ENCODE peak calls at places on chromosomes 16 and 17, in four cellular contexts. G is endothelial cell, V is RWPE1, H is right lobe of liver. R is an unnamed sample.

GRCh38 chr16:4334724-4335495 is 16.2 kb downstream of the PAM16 start:
- DNase-seq in G (no peak), H (no peak), V (no peak), R (no peak)

GRCh38 chr16:47644661-47645060 is 183.5 kb downstream of the PHKB start:
- DNase-seq in G (no peak), H (no peak), V (no peak), R (no peak)

GRCh38 chr16:84826558-84826941 is 6.8 kb downstream of the CRISPLD2 start:
- DNase-seq in H (no peak), G (no peak), V (no peak), R (no peak)

GRCh38 chr17:74497471-74497870 is 31.0 kb downstream of the CD300A start:
- DNase-seq in H (peak), V (no peak), G (no peak), R (no peak)

GRCh38 chr17:44774271-44775135 is 15.7 kb downstream of the ADAM11 start:
- DNase-seq in G (peak), H (peak), V (peak), R (peak)

GRCh38 chr16:20899503-20900298 is 457 bp downstream of the DCUN1D3 start:
- DNase-seq in H (peak), G (peak), V (no peak), R (peak)

GRCh38 chr16:67672739-67673662 is 6.4 kb downstream of the C16orf86 start:
- DNase-seq in G (peak), V (peak), H (peak), R (peak)

GRCh38 chr17:49898547-49899490 is 51.0 kb upstream of the TAC4 start:
- DNase-seq in H (no peak), G (no peak), V (no peak), R (no peak)

GRCh38 chr16:68234188-68235104 is 1.5 kb downstream of the ESRP2 start:
- DNase-seq in G (no peak), H (peak), V (peak), R (no peak)

GRCh38 chr17:34131386-34131785 is 123.7 kb upstream of the CCL2 start:
- DNase-seq in H (no peak), V (no peak), G (no peak), R (no peak)

GRCh38 chr16:23580391-23580790 is 15.7 kb downstream of the NDUFAB1 start:
- DNase-seq in V (no peak), G (no peak), H (no peak), R (no peak)

GRCh38 chr17:2792541-2793169 is 3.6 kb upstream of the RAP1GAP2 start:
- DNase-seq in H (no peak), G (no peak), V (no peak), R (no peak)

GRCh38 chr16:4572715-4573114 is 16.6 kb downstream of the C16orf96 start:
- DNase-seq in G (no peak), H (no peak), V (no peak), R (no peak)

GRCh38 chr16:1048442-1049112 is 24.0 kb upstream of the SSTR5 start:
- DNase-seq in V (peak), H (no peak), G (peak), R (peak)

GRCh38 chr17:65013613-65014391 is 42.7 kb downstream of the GNA13 start:
- DNase-seq in V (peak), H (no peak), G (no peak), R (no peak)

GRCh38 chr17:48756816-48757215 is 28.3 kb upstream of the HOXB13 start:
- DNase-seq in G (no peak), V (no peak), H (no peak), R (no peak)

GRCh38 chr16:58494981-58495860 is 4.7 kb upstream of the NDRG4 start:
- DNase-seq in G (peak), V (peak), H (peak), R (peak)

GRCh38 chr16:50613281-50613991 is 65.2 kb downstream of the NKD1 start:
- DNase-seq in G (no peak), H (no peak), V (no peak), R (no peak)

GRCh38 chr17:177155-177554 is 4.3 kb downstream of the DOC2B start:
- DNase-seq in G (no peak), H (no peak), V (no peak), R (no peak)

GRCh38 chr16:73064227-73064995 is 16.5 kb upstream of the ZFHX3 start:
- DNase-seq in H (no peak), V (no peak), G (no peak), R (no peak)

GRCh38 chr17:50630524-50631194 is 4.0 kb upstream of the ABCC3 start:
- DNase-seq in V (peak), G (peak), H (peak), R (no peak)

GRCh38 chr16:30417447-30418349 is 10.3 kb downstream of the ZNF771 start:
- DNase-seq in G (peak), H (peak), V (peak), R (peak)

GRCh38 chr16:54817940-54818574 is 112.6 kb upstream of the IRX5 start:
- DNase-seq in G (no peak), H (no peak), V (no peak), R (no peak)

GRCh38 chr17:82961366-82962162 is 117.8 kb upstream of the METRNL start:
- DNase-seq in H (peak), V (no peak), G (no peak), R (no peak)

GRCh38 chr17:4600563-4600962 is 16.2 kb downstream of the SMTNL2 start:
- DNase-seq in G (no peak), V (no peak), H (no peak), R (no peak)

GRCh38 chr17:67504182-67504581 is 127.1 kb downstream of the PITPNC1 start:
- DNase-seq in G (no peak), H (no peak), V (no peak), R (no peak)

GRCh38 chr17:48173191-48173590 is 65.6 kb downstream of the SNX11 start:
- DNase-seq in H (no peak), G (no peak), V (no peak), R (no peak)

GRCh38 chr17:82570282-82570681 is 50.8 kb downstream of the FOXK2 start:
- DNase-seq in G (no peak), V (no peak), H (no peak), R (no peak)

GRCh38 chr16:49089533-49089932 is 192.1 kb downstream of the CBLN1 start:
- DNase-seq in H (no peak), V (no peak), G (no peak), R (no peak)

GRCh38 chr17:71032746-71033273 is 863.5 kb downstream of the KCNJ2 start:
- DNase-seq in G (no peak), H (no peak), V (no peak), R (peak)

GRCh38 chr16:15983898-15984297 is 34.5 kb downstream of the ABCC1 start:
- DNase-seq in G (no peak), H (no peak), V (no peak), R (no peak)

GRCh38 chr17:68705331-68706166 is 104.4 kb upstream of the FAM20A start:
- DNase-seq in G (no peak), V (no peak), H (no peak), R (no peak)

GRCh38 chr16:1560153-1560552 is 26.7 kb downstream of the TMEM204 start:
- DNase-seq in V (no peak), H (no peak), G (no peak), R (no peak)

GRCh38 chr17:82216301-82217119 is 3.9 kb upstream of the CCDC57 start:
- DNase-seq in V (peak), H (peak), G (no peak), R (no peak)

GRCh38 chr16:77409311-77409710 is 25.5 kb downstream of the ADAMTS18 start:
- DNase-seq in G (no peak), V (no peak), H (no peak), R (no peak)
- TF ChIP-seq CTCF in G (no peak), V (no peak), H (no peak), R (no peak)

GRCh38 chr17:7394452-7395191 is at the start of gene PLSCR3:
- DNase-seq in V (peak), G (peak), H (peak), R (peak)

GRCh38 chr17:7391307-7391706 is 3.0 kb downstream of the PLSCR3 start:
- DNase-seq in G (no peak), H (no peak), V (no peak), R (no peak)

GRCh38 chr17:7396147-7396546 is 1.8 kb upstream of the PLSCR3 start:
- DNase-seq in H (no peak), V (no peak), G (no peak), R (no peak)

GRCh38 chr17:7392696-7393612 is 1.4 kb downstream of the PLSCR3 start:
- DNase-seq in H (no peak), G (no peak), V (no peak), R (no peak)

DNA sequence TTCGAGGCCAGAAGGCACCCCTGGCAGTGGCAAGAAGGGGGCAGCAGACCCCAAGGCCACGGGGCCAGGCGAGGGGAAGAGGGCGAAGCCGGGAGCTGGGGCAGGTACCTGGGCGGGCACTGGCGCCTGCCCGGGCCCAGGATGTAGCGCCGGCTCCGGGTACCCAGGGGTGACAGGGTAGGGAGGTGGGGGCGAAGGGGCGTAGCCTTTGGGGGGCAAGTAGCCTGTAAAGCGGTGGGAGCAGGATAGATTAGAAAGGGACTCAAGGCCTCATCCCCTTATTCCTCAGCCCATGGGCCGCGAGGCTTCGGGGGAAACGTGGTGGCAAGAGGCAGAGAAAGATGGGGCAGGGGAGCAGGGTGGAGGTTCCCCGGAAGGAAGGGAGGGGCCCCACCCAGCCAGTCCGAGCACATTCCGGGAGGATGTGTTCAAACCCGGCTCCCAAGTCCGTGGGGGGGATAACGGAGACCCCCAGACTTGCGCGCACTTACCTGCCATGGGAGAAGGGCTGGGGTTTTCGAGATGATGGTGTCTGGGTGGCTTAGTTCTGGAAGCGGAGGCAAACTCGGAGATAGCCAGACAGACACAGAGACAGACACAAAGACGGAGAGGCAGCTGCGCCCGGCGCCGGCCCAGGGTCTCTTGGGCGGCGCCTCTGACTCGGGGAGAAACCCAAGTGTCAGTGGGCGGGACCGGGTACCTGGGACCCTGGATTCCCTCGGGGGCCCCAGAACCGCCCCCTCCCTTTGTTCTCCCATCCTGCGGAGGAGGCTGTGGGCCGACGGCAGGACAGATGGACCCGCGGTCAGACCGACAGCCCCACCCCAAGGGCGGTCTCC is 493 bp downstream of the PLSCR3 start:
- DNase-seq in V (peak), H (no peak), G (no peak), R (no peak)
- TF ChIP-seq CTCF in V (no peak), H (no peak), G (no peak), R (no peak)

GRCh38 chr17:9982159-9982558 is 77.1 kb upstream of the RCVRN start:
- DNase-seq in H (no peak), G (no peak), V (peak), R (no peak)
- TF ChIP-seq CTCF in H (no peak), G (no peak), V (no peak), R (peak)

DNA sequence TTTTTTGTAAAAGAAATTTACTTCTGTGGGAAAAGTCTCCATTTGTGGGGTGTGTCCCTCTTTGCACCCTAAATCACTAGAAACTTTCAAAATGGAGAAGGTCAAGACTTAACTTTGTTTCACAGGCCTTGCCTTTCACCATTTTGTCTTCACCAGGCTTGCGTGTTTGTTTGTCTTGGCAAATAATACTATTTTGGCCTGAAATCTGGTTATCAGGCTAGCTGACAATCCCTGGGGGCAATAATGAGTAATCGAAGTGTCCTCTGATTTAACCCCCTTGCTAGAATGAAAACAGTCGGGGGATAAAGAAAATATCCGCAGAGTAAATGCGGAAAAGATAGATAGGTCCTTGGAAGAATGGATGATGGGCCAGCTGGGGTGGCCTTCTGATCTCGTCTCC is 34.5 kb downstream of the SLC39A11 start:
- DNase-seq in H (no peak), G (no peak), V (no peak), R (no peak)
- TF ChIP-seq CTCF in H (no peak), G (no peak), V (no peak), R (no peak)

GRCh38 chr17:41914358-41914766 is 4.4 kb downstream of the ACLY start:
- DNase-seq in V (no peak), H (peak), G (no peak), R (no peak)
- TF ChIP-seq CTCF in V (no peak), H (no peak), G (no peak), R (no peak)

GRCh38 chr17:14508156-14508555 is 207.3 kb downstream of the HS3ST3B1 start:
- DNase-seq in V (no peak), H (no peak), G (no peak), R (no peak)
- TF ChIP-seq CTCF in V (no peak), H (no peak), G (no peak), R (no peak)

R was measured in neural crest cell.